ENCODE peak calls at places on chromosomes 4 and X, in nine cellular contexts. G, B, J, W, M, D, H, T and E are unnamed samples.

GRCh38 chr4:104641427-104641826 is 146.7 kb upstream of the CXXC4 start:
- DNase-seq in G (no peak), B (no peak), J (no peak), W (no peak), M (no peak), D (no peak), H (no peak), T (no peak), E (peak; percentile 28)

GRCh38 chrX:9566150-9566621 is 101.3 kb downstream of the TBL1X start:
- DNase-seq in G (peak; percentile 61), B (peak; percentile 42), J (no peak), W (peak; percentile 80), M (peak; percentile 44), D (no peak), H (peak; percentile 86), T (no peak), E (peak; percentile 26)

GRCh38 chrX:276588-277171 is 4.5 kb upstream of the PLCXD1 start:
- DNase-seq in G (peak; percentile 84), B (peak; percentile 32), J (no peak), W (no peak), M (no peak), D (no peak), H (peak; percentile 90), T (peak; percentile 77), E (no peak)

GRCh38 chrX:10350991-10351390 is 194.2 kb downstream of the CLCN4 start:
- DNase-seq in G (no peak), B (no peak), J (no peak), W (no peak), M (no peak), D (no peak), H (peak; percentile 4), T (no peak), E (no peak)

GRCh38 chr4:61204353-61204752 is 4.2 kb downstream of the ADGRL3 start:
- DNase-seq in G (no peak), B (peak; percentile 53), J (no peak), W (no peak), M (no peak), D (no peak), H (no peak), T (no peak), E (no peak)

GRCh38 chr4:804804-805203 is 21.1 kb downstream of the CPLX1 start:
- DNase-seq in G (no peak), B (no peak), J (no peak), W (no peak), M (no peak), D (no peak), H (no peak), T (peak; percentile 44), E (no peak)

GRCh38 chr4:6134612-6135220 is 65.6 kb downstream of the JAKMIP1 start:
- DNase-seq in G (no peak), B (no peak), J (no peak), W (peak; percentile 21), M (no peak), D (no peak), H (peak; percentile 3), T (no peak), E (no peak)

GRCh38 chrX:19698691-19699090 is 183.4 kb upstream of the MAP3K15 start:
- DNase-seq in G (no peak), B (no peak), J (no peak), W (no peak), M (no peak), D (no peak), H (no peak), T (no peak), E (no peak)

GRCh38 chr4:71570492-71570891 is 213.4 kb downstream of the GC start:
- DNase-seq in G (no peak), B (no peak), J (no peak), W (no peak), M (no peak), D (no peak), H (no peak), T (no peak), E (no peak)

GRCh38 chr4:76813070-76813469 is 84.9 kb downstream of the SOWAHB start:
- DNase-seq in G (no peak), B (no peak), J (no peak), W (no peak), M (no peak), D (no peak), H (no peak), T (no peak), E (no peak)

GRCh38 chr4:133584714-133585113 is 435.6 kb downstream of the PCDH10 start:
- DNase-seq in G (no peak), B (no peak), J (no peak), W (peak; percentile 19), M (no peak), D (no peak), H (peak; percentile 1), T (no peak), E (no peak)

GRCh38 chr4:93174598-93174997 is 654.0 kb upstream of the ATOH1 start:
- DNase-seq in G (no peak), B (no peak), J (no peak), W (no peak), M (no peak), D (no peak), H (no peak), T (no peak), E (no peak)

GRCh38 chrX:109732319-109732779 is 708 bp downstream of the ACSL4 start:
- DNase-seq in G (no peak), B (no peak), J (no peak), W (peak; percentile 37), M (no peak), D (no peak), H (peak; percentile 61), T (no peak), E (peak; percentile 23)

GRCh38 chr4:176824645-176825366 is 32.1 kb upstream of the VEGFC start:
- DNase-seq in G (no peak), B (no peak), J (no peak), W (no peak), M (no peak), D (no peak), H (no peak), T (no peak), E (peak; percentile 4)

GRCh38 chrX:9494806-9495205 is 29.9 kb downstream of the TBL1X start:
- DNase-seq in G (no peak), B (no peak), J (no peak), W (no peak), M (no peak), D (no peak), H (peak; percentile 51), T (no peak), E (no peak)

GRCh38 chr4:109847896-109848442 is at the start of gene LRIT3:
- DNase-seq in G (no peak), B (no peak), J (no peak), W (no peak), M (no peak), D (no peak), H (no peak), T (no peak), E (no peak)

GRCh38 chr4:6008092-6008551 is 10.1 kb downstream of the C4orf50 start:
- DNase-seq in G (peak; percentile 28), B (no peak), J (no peak), W (no peak), M (no peak), D (no peak), H (no peak), T (no peak), E (no peak)

GRCh38 chr4:144699565-144699964 is 53.6 kb downstream of the HHIP start:
- DNase-seq in G (no peak), B (no peak), J (no peak), W (peak; percentile 6), M (no peak), D (no peak), H (peak; percentile 28), T (no peak), E (no peak)

GRCh38 chr4:22514431-22514830 is 1.4 kb downstream of the ADGRA3 start:
- DNase-seq in G (no peak), B (no peak), J (no peak), W (no peak), M (no peak), D (no peak), H (peak; percentile 37), T (no peak), E (no peak)
- H3K4me3 ChIP-seq in G (peak overlapping the region; percentile 85), B (peak overlapping the region; percentile 52), J (peak overlapping the region; percentile 54), W (peak overlapping the region; percentile 62), M (peak overlapping the region; percentile 72), D (peak overlapping the region; percentile 68), H (peak overlapping the region; percentile 73), T (peak overlapping the region; percentile 63), E (peak overlapping the region; percentile 68)

GRCh38 chr4:39620551-39620950 is 18.1 kb downstream of the SMIM14 start:
- DNase-seq in G (no peak), B (no peak), J (no peak), W (no peak), M (no peak), D (no peak), H (peak; percentile 58), T (no peak), E (no peak)

GRCh38 chr4:39613093-39613656 is 25.5 kb downstream of the SMIM14 start:
- DNase-seq in G (no peak), B (no peak), J (no peak), W (no peak), M (no peak), D (no peak), H (peak; percentile 56), T (no peak), E (no peak)

GRCh38 chr4:39617534-39617933 is 21.1 kb downstream of the SMIM14 start:
- DNase-seq in G (no peak), B (no peak), J (no peak), W (no peak), M (no peak), D (no peak), H (no peak), T (no peak), E (no peak)

GRCh38 chr4:39614487-39615162 is 24.0 kb downstream of the SMIM14 start:
- DNase-seq in G (no peak), B (no peak), J (no peak), W (no peak), M (no peak), D (no peak), H (peak; percentile 84), T (no peak), E (no peak)

DNA sequence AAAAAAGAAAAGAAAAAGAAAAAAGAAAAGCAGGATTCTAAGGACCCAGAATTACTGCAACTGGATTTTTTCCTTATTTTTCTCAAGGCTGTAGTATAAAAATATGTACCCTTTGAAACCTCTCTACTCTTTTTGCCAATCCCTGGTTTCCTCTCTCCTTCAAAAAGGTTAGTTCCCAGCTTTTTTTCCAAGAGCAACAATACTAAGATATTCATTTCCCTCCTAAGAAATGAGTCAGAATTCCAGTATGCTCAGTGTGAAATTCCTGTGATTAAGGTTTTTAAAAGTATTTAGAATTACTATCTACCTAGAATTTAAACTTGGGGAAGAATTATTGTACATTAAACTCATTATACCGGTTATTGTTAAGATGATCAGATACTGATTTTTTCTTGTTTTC is 22.0 kb downstream of the SMIM14 start:
- DNase-seq in G (no peak), B (no peak), J (no peak), W (no peak), M (no peak), D (no peak), H (peak; percentile 61), T (no peak), E (no peak)
- H3K4me1 ChIP-seq in G (peaks cover 34% of the 10 kb centered on the region), B (peaks cover 3% of the 10 kb centered on the region), J (peaks cover 51% of the 10 kb centered on the region), W (peaks cover 9% of the 10 kb centered on the region), M (peaks cover 53% of the 10 kb centered on the region), D (no peaks in the 10 kb centered on the region), H (peaks cover 64% of the 10 kb centered on the region), T (peaks cover 12% of the 10 kb centered on the region), E (peaks cover 9% of the 10 kb centered on the region)

GRCh38 chrX:49192722-49193328 is 6.7 kb upstream of the PRICKLE3 start:
- DNase-seq in G (no peak), B (no peak), J (no peak), W (peak; percentile 57), M (no peak), D (no peak), H (peak; percentile 47), T (no peak), E (peak; percentile 24)
- H3K27me3 ChIP-seq in G (no peaks in the 10 kb centered on the region), B (no peaks in the 10 kb centered on the region), J (no peaks in the 10 kb centered on the region), W (no peaks in the 10 kb centered on the region), M (no peaks in the 10 kb centered on the region), D (peaks cover 4% of the 10 kb centered on the region), H (no peaks in the 10 kb centered on the region), T (no peaks in the 10 kb centered on the region), E (no peaks in the 10 kb centered on the region)

GRCh38 chr4:173524218-173525117 is 5.6 kb downstream of the HAND2 start:
- DNase-seq in G (no peak), B (no peak), J (no peak), W (no peak), M (no peak), D (no peak), H (no peak), T (no peak), E (no peak)
- H3K4me3 ChIP-seq in G (no peak overlapping the region), B (no peak overlapping the region), J (peak overlapping the region; percentile 61), W (no peak overlapping the region), M (peak overlapping the region; percentile 84), D (no peak overlapping the region), H (peak overlapping the region; percentile 97), T (no peak overlapping the region), E (no peak overlapping the region)